ENCODE peak calls at places on chromosomes 1 and 21, in nine cellular contexts. Q is sigmoid colon, G is stomach, I is body of pancreas, W is Peyer's patch, N is thyroid gland, U is adrenal gland, J is tibial nerve, Z is ovary. A is an unnamed sample.

GRCh38 chr1:219312967-219313366 is 139.3 kb downstream of the LYPLAL1 start:
- DNase-seq in Q (no peak), G (no peak), I (no peak), W (no peak), N (no peak), U (no peak), J (no peak), Z (no peak), A (no peak)

GRCh38 chr1:235703516-235703915 is 53.9 kb upstream of the GNG4 start:
- DNase-seq in Q (no peak), G (no peak), I (no peak), W (no peak), N (no peak), U (no peak), J (no peak), Z (no peak), A (no peak)

GRCh38 chr1:16020325-16020724 is 1.5 kb upstream of the CLCNKA start:
- DNase-seq in Q (no peak), G (no peak), I (no peak), W (no peak), N (no peak), U (no peak), J (no peak), Z (peak), A (no peak)

GRCh38 chr1:9018372-9018771 is 7.9 kb downstream of the SLC2A7 start:
- DNase-seq in Q (no peak), G (no peak), I (no peak), W (no peak), N (no peak), U (no peak), J (no peak), Z (peak), A (no peak)

GRCh38 chr1:217272385-217272784 is 358.5 kb downstream of the GPATCH2 start:
- DNase-seq in Q (no peak), G (no peak), I (no peak), W (no peak), N (no peak), U (no peak), J (no peak), Z (no peak), A (no peak)

GRCh38 chr1:75345538-75346292 is 211.5 kb downstream of the LHX8 start:
- DNase-seq in Q (no peak), G (no peak), I (no peak), W (no peak), N (no peak), U (no peak), J (no peak), Z (no peak), A (no peak)

GRCh38 chr1:29650041-29650400 is 413.7 kb downstream of the PTPRU start:
- DNase-seq in Q (no peak), G (no peak), I (no peak), W (peak), N (no peak), U (no peak), J (no peak), Z (no peak), A (no peak)

GRCh38 chr1:68384321-68384813 is 65.4 kb downstream of the RPE65 start:
- DNase-seq in Q (no peak), G (no peak), I (peak), W (no peak), N (no peak), U (peak), J (no peak), Z (no peak), A (no peak)

GRCh38 chr1:226135059-226135651 is 51.4 kb downstream of the ACBD3 start:
- DNase-seq in Q (peak), G (peak), I (peak), W (no peak), N (peak), U (no peak), J (no peak), Z (peak), A (peak)

GRCh38 chr21:31358148-31358547 is 14.1 kb upstream of the TIAM1 start:
- DNase-seq in Q (no peak), G (no peak), I (no peak), W (no peak), N (no peak), U (no peak), J (no peak), Z (no peak), A (no peak)

GRCh38 chr1:202164271-202165037 is 4.1 kb upstream of the PTPN7 start:
- DNase-seq in Q (no peak), G (no peak), I (no peak), W (peak), N (no peak), U (no peak), J (no peak), Z (peak), A (peak)

GRCh38 chr1:61085191-61086086 is 3.1 kb downstream of the NFIA start:
- DNase-seq in Q (no peak), G (no peak), I (no peak), W (no peak), N (no peak), U (no peak), J (no peak), Z (no peak), A (no peak)

GRCh38 chr1:172663726-172664125 is 4.8 kb downstream of the FASLG start:
- DNase-seq in Q (no peak), G (no peak), I (no peak), W (no peak), N (no peak), U (no peak), J (no peak), Z (no peak), A (no peak)

GRCh38 chr1:209567788-209568187 is 15.7 kb upstream of the CAMK1G start:
- DNase-seq in Q (no peak), G (no peak), I (no peak), W (no peak), N (no peak), U (no peak), J (no peak), Z (no peak), A (no peak)

GRCh38 chr1:45299981-45300668 is 26.6 kb upstream of the HPDL start:
- DNase-seq in Q (peak), G (peak), I (peak), W (peak), N (peak), U (peak), J (peak), Z (peak), A (peak)

GRCh38 chr1:172671591-172671990 is 12.7 kb downstream of the FASLG start:
- DNase-seq in Q (no peak), G (no peak), I (no peak), W (no peak), N (no peak), U (no peak), J (no peak), Z (no peak), A (no peak)

GRCh38 chr1:201895913-201896807 is 7.5 kb downstream of the SHISA4 start:
- DNase-seq in Q (peak), G (peak), I (peak), W (peak), N (peak), U (peak), J (peak), Z (peak), A (peak)

GRCh38 chr1:10459185-10459584 is 9.4 kb downstream of the CORT start:
- DNase-seq in Q (no peak), G (no peak), I (peak), W (no peak), N (no peak), U (no peak), J (no peak), Z (no peak), A (no peak)

GRCh38 chr1:207654320-207654719 is 9.4 kb downstream of the CR1L start:
- DNase-seq in Q (no peak), G (no peak), I (no peak), W (no peak), N (no peak), U (no peak), J (no peak), Z (no peak), A (no peak)

GRCh38 chr1:167483790-167484189 is 34.5 kb downstream of the CD247 start:
- DNase-seq in Q (peak), G (no peak), I (no peak), W (no peak), N (no peak), U (no peak), J (no peak), Z (no peak), A (no peak)

GRCh38 chr1:209513226-209513625 is 70.3 kb upstream of the CAMK1G start:
- DNase-seq in Q (no peak), G (no peak), I (no peak), W (no peak), N (no peak), U (no peak), J (no peak), Z (no peak), A (no peak)

GRCh38 chr21:39142972-39143371 is 40.3 kb downstream of the PSMG1 start:
- DNase-seq in Q (no peak), G (no peak), I (no peak), W (no peak), N (no peak), U (no peak), J (no peak), Z (no peak), A (no peak)

GRCh38 chr21:31498985-31499384 is 154.9 kb upstream of the TIAM1 start:
- DNase-seq in Q (no peak), G (no peak), I (no peak), W (no peak), N (no peak), U (no peak), J (no peak), Z (no peak), A (no peak)

GRCh38 chr1:240956020-240956419 is 344.1 kb upstream of the GREM2 start:
- DNase-seq in Q (no peak), G (no peak), I (no peak), W (no peak), N (no peak), U (no peak), J (no peak), Z (no peak), A (no peak)

GRCh38 chr1:201307760-201308499 is 24.6 kb downstream of the PKP1 start:
- DNase-seq in Q (no peak), G (peak), I (no peak), W (no peak), N (no peak), U (no peak), J (peak), Z (no peak), A (no peak)

GRCh38 chr1:168090395-168090794 is 46.3 kb downstream of the GPR161 start:
- DNase-seq in Q (no peak), G (no peak), I (no peak), W (no peak), N (no peak), U (no peak), J (no peak), Z (no peak), A (no peak)

GRCh38 chr1:12011998-12012397 is 7.3 kb upstream of the MIIP start:
- DNase-seq in Q (no peak), G (no peak), I (no peak), W (no peak), N (no peak), U (no peak), J (no peak), Z (no peak), A (no peak)

GRCh38 chr1:97726386-97726785 is 194.4 kb downstream of the DPYD start:
- DNase-seq in Q (no peak), G (no peak), I (no peak), W (no peak), N (no peak), U (no peak), J (no peak), Z (no peak), A (no peak)

GRCh38 chr1:175733762-175734161 is 9.6 kb downstream of the TNR start:
- DNase-seq in Q (no peak), G (no peak), I (no peak), W (no peak), N (no peak), U (no peak), J (no peak), Z (no peak), A (peak)

GRCh38 chr1:19433610-19433999 is 51.7 kb downstream of the CAPZB start:
- DNase-seq in Q (no peak), G (no peak), I (no peak), W (no peak), N (no peak), U (no peak), J (no peak), Z (no peak), A (no peak)

GRCh38 chr1:30283199-30283962 is 440.0 kb downstream of the MATN1 start:
- DNase-seq in Q (no peak), G (no peak), I (no peak), W (no peak), N (no peak), U (no peak), J (no peak), Z (no peak), A (no peak)

GRCh38 chr1:115593365-115594259 is 48.2 kb upstream of the VANGL1 start:
- DNase-seq in Q (no peak), G (no peak), I (no peak), W (no peak), N (no peak), U (no peak), J (peak), Z (no peak), A (peak)

GRCh38 chr1:148372731-148373130 is 110.4 kb downstream of the PPIAL4G start:
- DNase-seq in Q (no peak), G (no peak), I (no peak), W (no peak), N (no peak), U (no peak), J (no peak), Z (no peak), A (no peak)

GRCh38 chr1:203512830-203513578 is 19.1 kb downstream of the OPTC start:
- DNase-seq in Q (peak), G (peak), I (peak), W (no peak), N (no peak), U (peak), J (peak), Z (no peak), A (no peak)

GRCh38 chr1:84869750-84870149 is 23.3 kb downstream of the LPAR3 start:
- DNase-seq in Q (no peak), G (no peak), I (no peak), W (no peak), N (no peak), U (no peak), J (no peak), Z (no peak), A (no peak)

GRCh38 chr1:12601690-12602632 is 16.0 kb downstream of the DHRS3 start:
- DNase-seq in Q (no peak), G (no peak), I (peak), W (peak), N (peak), U (no peak), J (no peak), Z (no peak), A (no peak)

GRCh38 chr1:2865571-2866414 is 64.3 kb upstream of the TTC34 start:
- DNase-seq in Q (no peak), G (no peak), I (no peak), W (no peak), N (no peak), U (no peak), J (no peak), Z (no peak), A (no peak)

GRCh38 chr1:44808938-44809917 is 905 bp downstream of the BTBD19 start:
- DNase-seq in Q (peak), G (peak), I (peak), W (peak), N (peak), U (peak), J (no peak), Z (peak), A (peak)

DNA sequence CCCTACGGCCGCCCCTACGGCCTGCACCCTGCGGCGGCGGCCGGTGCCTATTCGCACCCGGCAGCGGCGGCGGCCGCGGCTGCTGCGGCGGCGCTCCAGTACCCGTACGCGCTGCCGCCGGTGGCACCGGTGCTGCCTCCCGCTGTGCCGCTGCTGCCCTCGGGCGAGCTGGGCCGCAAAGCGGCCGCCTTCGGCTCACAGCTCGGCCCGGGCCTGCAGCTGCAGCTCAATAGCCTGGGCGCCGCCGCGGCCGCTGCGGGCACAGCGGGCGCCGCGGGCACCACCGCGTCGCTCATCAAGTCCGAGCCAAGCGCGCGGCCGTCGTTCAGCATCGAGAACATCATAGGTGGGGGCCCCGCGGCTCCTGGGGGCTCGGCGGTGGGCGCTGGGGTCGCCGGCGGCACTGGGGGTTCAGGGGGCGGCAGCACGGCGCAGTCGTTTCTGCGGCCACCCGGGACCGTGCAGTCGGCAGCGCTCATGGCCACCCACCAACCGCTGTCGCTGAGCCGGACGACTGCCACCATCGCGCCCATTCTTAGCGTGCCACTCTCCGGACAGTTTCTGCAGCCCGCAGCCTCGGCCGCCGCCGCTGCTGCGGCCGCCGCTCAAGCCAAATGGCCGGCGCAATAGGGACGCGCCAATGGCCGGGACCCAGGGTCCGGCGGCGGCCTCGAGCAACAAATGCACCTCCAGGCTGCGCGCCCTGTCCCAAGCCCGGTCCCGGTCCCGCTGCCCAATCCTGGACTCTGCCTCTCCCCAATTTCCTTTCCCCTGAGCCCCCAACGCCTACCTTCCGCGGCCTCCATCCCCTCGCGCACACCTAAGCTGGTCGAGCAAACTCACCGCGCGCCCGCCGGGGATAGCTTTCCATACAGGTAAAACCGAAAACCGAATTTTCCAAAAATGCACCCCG is 1.8 kb downstream of the FOXD3 start:
- DNase-seq in Q (no peak), G (no peak), I (no peak), W (no peak), N (no peak), U (no peak), J (no peak), Z (no peak), A (no peak)
- TF ChIP-seq POLR2A in Q (no peak), G (no peak), I (no peak), W (no peak), N (no peak), U (no peak), J (no peak), Z (no peak), A (no peak)

GRCh38 chr1:199932462-199932861 is 95.0 kb upstream of the NR5A2 start:
- DNase-seq in Q (no peak), G (no peak), I (no peak), W (no peak), N (no peak), U (no peak), J (no peak), Z (no peak), A (no peak)

GRCh38 chr1:199929556-199929955 is 98.0 kb upstream of the NR5A2 start:
- DNase-seq in Q (no peak), G (no peak), I (no peak), W (no peak), N (no peak), U (no peak), J (no peak), Z (no peak), A (no peak)

GRCh38 chr1:199937161-199937560 is 90.3 kb upstream of the NR5A2 start:
- DNase-seq in Q (no peak), G (no peak), I (no peak), W (no peak), N (no peak), U (no peak), J (no peak), Z (no peak), A (no peak)

DNA sequence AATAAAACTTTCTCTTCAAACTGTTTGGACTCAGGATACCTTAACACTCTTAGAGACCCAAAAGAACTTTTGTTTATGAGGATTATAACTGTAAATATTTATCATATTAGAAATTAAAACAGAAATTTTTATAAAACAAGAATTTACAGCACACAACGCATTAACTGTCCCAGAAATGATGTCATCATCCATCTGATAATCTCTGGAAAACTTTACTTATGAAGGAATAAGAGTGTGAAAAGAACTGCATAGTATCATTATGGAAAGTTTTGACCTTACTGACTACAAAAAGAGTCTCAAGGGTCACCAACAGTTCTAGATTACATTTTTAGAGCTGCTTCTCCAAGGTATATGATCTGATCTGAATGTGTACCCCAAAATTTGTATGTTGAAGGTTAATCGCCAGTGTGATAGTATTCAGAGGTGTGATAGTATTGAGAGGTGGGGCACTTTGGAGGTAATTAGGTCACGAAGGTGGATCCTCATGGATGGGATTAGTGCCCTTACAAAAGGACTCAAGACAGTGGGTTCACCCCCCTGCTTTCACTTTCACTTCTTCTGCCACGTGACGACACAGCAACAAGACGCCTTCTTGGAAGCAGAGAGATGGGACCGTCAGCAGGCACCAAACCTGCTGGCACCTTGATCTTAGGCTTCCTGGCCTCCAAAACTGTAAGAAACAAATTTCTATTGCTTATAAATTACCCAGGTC is 95.7 kb upstream of the NR5A2 start:
- DNase-seq in Q (no peak), G (no peak), I (peak), W (no peak), N (no peak), U (peak), J (no peak), Z (no peak), A (no peak)
- H3K4me3 ChIP-seq in Q (no peak), G (no peak), I (no peak), W (peak), N (no peak), U (peak), J (no peak), Z (no peak), A (no peak)

GRCh38 chr1:42479621-42480020 is 16.5 kb downstream of the CCDC30 start:
- DNase-seq in Q (no peak), G (no peak), I (no peak), W (no peak), N (no peak), U (no peak), J (no peak), Z (no peak), A (no peak)
- TF ChIP-seq CTCF in Q (no peak), G (no peak), I (no peak), W (no peak), N (no peak), U (no peak), J (no peak), Z (no peak), A (no peak)

DNA sequence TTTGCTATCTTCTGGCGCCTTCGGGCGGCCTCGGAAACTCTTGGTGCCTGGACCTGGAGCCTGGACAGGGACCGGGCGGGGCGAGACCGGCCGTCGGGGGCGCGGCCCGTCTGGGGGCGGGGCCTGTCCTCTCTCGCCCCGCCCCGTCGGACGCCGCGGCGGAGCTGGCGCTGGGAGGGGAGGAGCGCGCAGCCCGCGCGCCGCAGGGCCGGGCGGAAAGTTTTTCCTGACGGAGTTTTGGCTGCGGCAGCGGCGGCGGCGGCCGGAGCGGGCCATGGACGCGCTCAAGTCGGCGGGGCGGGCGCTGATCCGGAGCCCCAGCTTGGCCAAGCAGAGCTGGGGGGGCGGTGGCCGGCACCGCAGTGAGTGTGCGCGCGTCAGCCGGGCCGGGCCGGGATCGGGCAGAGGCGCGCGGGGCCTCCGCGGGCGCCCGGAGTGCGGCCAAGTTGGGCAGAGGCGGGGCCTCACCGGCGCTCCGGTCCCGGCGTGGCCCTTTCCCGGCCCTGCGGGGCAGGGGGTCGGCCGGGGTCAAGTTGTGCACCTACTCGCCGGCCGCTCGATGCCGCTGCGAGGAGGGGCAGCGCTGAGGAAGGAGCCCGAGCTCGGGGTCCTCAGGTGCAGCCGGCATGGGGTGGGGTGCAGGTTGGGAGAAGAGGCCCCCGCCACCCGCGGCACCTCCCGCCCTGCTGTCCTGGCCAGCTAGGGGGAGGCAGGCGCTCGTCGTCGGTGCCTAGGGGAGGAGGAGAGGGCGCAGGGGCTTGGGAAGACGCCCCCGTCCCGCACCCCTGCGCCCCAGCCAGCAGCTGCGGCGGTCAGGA is at the start of gene LDLRAP1:
- DNase-seq in Q (peak), G (peak), I (peak), W (peak), N (peak), U (peak), J (peak), Z (peak), A (peak)
- TF ChIP-seq POLR2A in Q (no peak), G (no peak), I (peak), W (peak), N (peak), U (peak), J (peak), Z (peak), A (no peak)

GRCh38 chr1:150065184-150065871 is 2.2 kb upstream of the VPS45 start:
- DNase-seq in Q (no peak), G (no peak), I (no peak), W (no peak), N (no peak), U (no peak), J (no peak), Z (no peak), A (no peak)
- H3K4me3 ChIP-seq in Q (no peak), G (no peak), I (no peak), W (no peak), N (no peak), U (peak), J (no peak), Z (no peak), A (no peak)

A was measured in testis.